ENCODE peak calls at places on chromosome 5, in eight cellular contexts. E is aorta, X is small intestine, J is PC-3, S is right atrium auricular region, O is upper lobe of right lung, Z is heart left ventricle, Y is ovary. L is an unnamed sample. For H3K27me3 and H3K4me1, the result is how much of the 10 kb centered on the place peaks cover.

GRCh38 chr5:40904205-40904993 is 4.9 kb upstream of the C7 start:
- DNase-seq in E (peak), X (peak), J (peak), S (peak), O (no peak), Z (peak), Y (peak), L (no peak)

GRCh38 chr5:102107865-102108264 is 188.2 kb downstream of the SLCO4C1 start:
- DNase-seq in E (no peak), X (no peak), J (no peak), S (no peak), O (no peak), Z (no peak), Y (no peak), L (no peak)

GRCh38 chr5:121968910-121969607 is 7.3 kb downstream of the SRFBP1 start:
- DNase-seq in E (peak), X (no peak), J (peak), S (no peak), O (no peak), Z (no peak), Y (no peak), L (no peak)

GRCh38 chr5:43428034-43428712 is 16.0 kb upstream of the CCL28 start:
- DNase-seq in E (no peak), X (no peak), J (peak), S (no peak), O (no peak), Z (no peak), Y (no peak), L (no peak)

GRCh38 chr5:10913846-10914245 is 152.8 kb upstream of the DAP start:
- DNase-seq in E (no peak), X (peak), J (peak), S (no peak), O (no peak), Z (no peak), Y (no peak), L (no peak)

GRCh38 chr5:66554211-66554610 is 42.0 kb upstream of the MAST4 start:
- DNase-seq in E (no peak), X (no peak), J (peak), S (no peak), O (no peak), Z (no peak), Y (no peak), L (no peak)

GRCh38 chr5:96067902-96068614 is 106.4 kb upstream of the ELL2 start:
- DNase-seq in E (no peak), X (peak), J (peak), S (no peak), O (no peak), Z (no peak), Y (no peak), L (no peak)

GRCh38 chr5:119274767-119275130 is 81.1 kb upstream of the TNFAIP8 start:
- DNase-seq in E (no peak), X (no peak), J (no peak), S (no peak), O (no peak), Z (no peak), Y (no peak), L (no peak)

GRCh38 chr5:25393321-25393720 is 748.5 kb upstream of the CDH10 start:
- DNase-seq in E (no peak), X (no peak), J (no peak), S (no peak), O (no peak), Z (no peak), Y (no peak), L (no peak)

GRCh38 chr5:132829742-132830435 is 558 bp downstream of the SHROOM1 start:
- DNase-seq in E (peak), X (peak), J (peak), S (no peak), O (peak), Z (peak), Y (peak), L (no peak)

GRCh38 chr5:109689740-109690455 is at the start of gene MAN2A1:
- DNase-seq in E (peak), X (peak), J (peak), S (peak), O (peak), Z (peak), Y (peak), L (no peak)

GRCh38 chr5:95895223-95895622 is 66.4 kb downstream of the ELL2 start:
- DNase-seq in E (no peak), X (no peak), J (no peak), S (no peak), O (no peak), Z (no peak), Y (no peak), L (no peak)

GRCh38 chr5:143874312-143874711 is 62.4 kb downstream of the HMHB1 start:
- DNase-seq in E (no peak), X (no peak), J (no peak), S (no peak), O (no peak), Z (no peak), Y (no peak), L (no peak)

GRCh38 chr5:72767289-72768010 is 49.0 kb upstream of the TNPO1 start:
- DNase-seq in E (no peak), X (peak), J (peak), S (no peak), O (no peak), Z (no peak), Y (no peak), L (no peak)

GRCh38 chr5:67315082-67315801 is 118.6 kb upstream of the CD180 start:
- DNase-seq in E (peak), X (no peak), J (peak), S (no peak), O (no peak), Z (no peak), Y (no peak), L (no peak)

GRCh38 chr5:138541511-138541910 is 1.5 kb downstream of the ETF1 start:
- DNase-seq in E (no peak), X (no peak), J (no peak), S (no peak), O (no peak), Z (no peak), Y (no peak), L (no peak)

GRCh38 chr5:79193643-79194042 is 42.3 kb upstream of the JMY start:
- DNase-seq in E (no peak), X (no peak), J (peak), S (no peak), O (no peak), Z (no peak), Y (no peak), L (no peak)

GRCh38 chr5:96048763-96049162 is 87.1 kb upstream of the ELL2 start:
- DNase-seq in E (no peak), X (peak), J (no peak), S (no peak), O (no peak), Z (no peak), Y (no peak), L (no peak)

GRCh38 chr5:176353533-176353932 is 8.0 kb downstream of the KIAA1191 start:
- DNase-seq in E (no peak), X (no peak), J (no peak), S (no peak), O (no peak), Z (no peak), Y (no peak), L (no peak)

GRCh38 chr5:174514325-174514724 is 210.1 kb upstream of the MSX2 start:
- DNase-seq in E (no peak), X (no peak), J (no peak), S (no peak), O (no peak), Z (no peak), Y (no peak), L (no peak)

DNA sequence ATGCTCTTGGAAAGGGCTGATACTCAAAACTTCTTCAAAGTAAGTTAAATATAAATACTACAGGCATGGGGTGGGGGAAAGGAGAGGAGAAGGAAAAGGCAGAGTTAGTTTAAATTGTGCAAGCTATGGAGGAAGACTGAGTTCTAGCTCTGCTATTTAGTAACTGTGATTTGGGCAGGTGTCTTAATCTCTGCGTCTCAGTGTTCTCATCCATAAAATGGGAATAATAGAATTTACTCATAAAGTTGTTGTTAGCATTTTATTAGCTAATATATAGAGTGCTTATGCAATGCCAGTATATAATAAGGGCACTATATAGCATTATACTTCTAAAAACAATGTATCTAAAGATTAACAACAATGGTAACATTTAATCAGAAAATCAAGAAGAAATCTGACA is 12.7 kb upstream of the PURA start:
- DNase-seq in E (no peak), X (no peak), J (no peak), S (no peak), O (no peak), Z (no peak), Y (no peak), L (no peak)
- H3K27me3 ChIP-seq in E (under half), X (under half), J (under half), S (under half), O (under half), Z (under half), Y (under half), L (under half)

DNA sequence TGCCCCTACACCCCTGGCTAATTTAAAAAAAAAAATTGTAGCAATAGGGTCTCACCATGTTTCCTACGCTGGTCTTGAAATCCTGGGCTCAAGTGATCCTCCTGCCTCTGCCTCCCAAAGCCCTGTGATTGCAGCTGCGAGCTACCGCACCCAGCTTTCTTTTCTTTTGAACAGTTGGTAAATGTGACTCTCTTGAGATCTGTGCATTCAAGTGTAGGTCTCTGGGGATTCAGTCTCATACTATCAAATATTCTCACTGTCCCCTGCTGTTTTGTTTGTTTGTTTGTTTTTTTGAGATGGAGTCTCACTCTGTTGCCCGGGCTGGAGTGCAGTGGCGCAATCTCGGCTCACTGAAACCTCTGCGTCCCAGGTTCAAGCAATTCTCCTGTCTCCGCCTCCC is 42.3 kb upstream of the CXXC5 start:
- DNase-seq in E (no peak), X (no peak), J (no peak), S (no peak), O (no peak), Z (no peak), Y (no peak), L (no peak)
- H3K4me1 ChIP-seq in E (under half), X (under half), J (under half), S (under half), O (under half), Z (under half), Y (under half), L (under half)

DNA sequence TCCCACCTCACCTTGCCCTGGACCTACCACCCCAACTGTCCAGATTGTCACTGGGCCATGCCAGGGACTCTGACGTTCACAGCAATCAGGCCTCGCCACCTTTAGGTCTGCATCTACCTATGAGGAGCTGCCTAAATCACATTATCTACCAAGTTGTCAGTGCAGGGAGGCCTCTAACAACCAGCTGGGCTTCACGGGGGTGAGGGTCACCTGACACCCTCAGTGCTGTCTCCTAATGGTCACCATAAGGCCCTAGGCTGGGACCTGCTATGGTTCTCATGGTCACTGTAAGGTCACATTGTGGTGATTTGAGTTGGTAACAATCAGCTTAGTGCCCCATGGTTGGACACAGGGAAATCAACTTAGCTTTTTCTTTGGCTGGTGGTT is 119.2 kb upstream of the CXCL14 start:
- DNase-seq in E (no peak), X (no peak), J (no peak), S (peak), O (no peak), Z (no peak), Y (no peak), L (peak)
- H3K27me3 ChIP-seq in E (under half), X (under half), J (under half), S (under half), O (under half), Z (under half), Y (under half), L (under half)

GRCh38 chr5:2656186-2656585 is 95.3 kb downstream of the IRX2 start:
- DNase-seq in E (peak), X (no peak), J (no peak), S (no peak), O (no peak), Z (peak), Y (no peak), L (no peak)
- H3K4me1 ChIP-seq in E (under half), X (under half), J (under half), S (under half), O (under half), Z (under half), Y (under half), L (under half)

DNA sequence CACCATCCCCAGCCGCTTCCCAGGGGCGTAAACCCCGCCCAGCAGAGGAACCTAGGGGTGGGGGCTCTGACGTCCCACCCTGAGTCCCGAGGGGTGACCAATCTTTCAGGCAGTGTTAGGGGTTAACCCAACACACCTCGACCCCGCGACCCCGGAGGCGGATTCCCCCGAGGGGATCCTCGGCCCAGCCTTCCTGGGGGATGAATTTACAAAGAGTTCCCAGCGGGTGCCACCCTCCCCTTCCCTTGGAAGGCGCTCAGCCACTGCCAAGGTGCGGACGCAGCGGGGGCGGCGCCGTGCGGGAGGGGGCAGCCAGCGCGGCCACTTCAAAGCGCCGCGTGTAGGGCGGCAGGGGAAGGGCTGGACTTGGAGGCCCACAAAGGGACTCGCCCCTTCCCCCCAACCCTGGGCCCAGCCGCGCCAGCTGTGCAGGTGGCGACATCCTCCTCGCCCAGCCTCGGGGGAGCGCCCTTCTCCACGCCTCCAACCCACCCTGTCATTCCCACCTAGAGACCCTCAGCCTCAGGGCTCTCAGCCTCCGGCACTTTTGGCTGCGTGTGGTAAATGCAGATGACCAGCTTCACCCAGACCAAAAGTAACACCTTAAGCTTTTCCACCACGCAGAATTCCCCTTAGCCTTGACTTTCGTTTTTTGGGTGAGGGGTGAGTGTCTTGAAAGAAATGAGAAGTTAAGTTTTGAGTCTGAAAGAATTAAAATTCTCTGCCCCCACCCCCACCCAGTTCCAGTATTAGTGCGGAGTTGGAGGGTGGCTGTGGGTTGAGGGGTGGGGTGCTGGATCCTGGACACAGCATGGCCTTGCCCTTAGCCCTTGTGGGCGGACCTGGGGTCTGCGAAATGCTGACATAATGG is 43.3 kb upstream of the TCF7 start:
- DNase-seq in E (no peak), X (peak), J (no peak), S (no peak), O (no peak), Z (no peak), Y (no peak), L (no peak)
- H3K27me3 ChIP-seq in E (under half), X (under half), J (under half), S (under half), O (under half), Z (under half), Y (under half), L (under half)

DNA sequence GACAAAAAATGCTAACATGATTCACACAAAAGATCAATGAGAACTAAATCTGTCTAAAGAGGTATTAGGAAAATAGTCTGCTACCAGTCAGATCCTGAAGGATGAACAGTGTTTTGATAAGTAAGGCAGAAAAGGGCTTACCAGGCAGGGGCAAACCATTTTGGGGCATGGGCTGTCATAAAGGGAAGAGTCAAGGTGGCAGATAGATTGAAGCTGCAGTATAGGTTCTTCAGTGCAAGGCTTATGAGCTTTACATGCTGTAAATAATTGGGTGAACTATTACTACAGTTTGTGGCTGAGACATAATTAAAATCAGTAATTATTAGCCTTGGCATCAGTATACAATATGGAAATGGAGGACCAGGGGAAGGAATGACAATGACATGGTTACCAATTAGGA is 21.8 kb downstream of the CSNK1A1 start:
- DNase-seq in E (no peak), X (no peak), J (no peak), S (no peak), O (no peak), Z (no peak), Y (no peak), L (no peak)
- H3K4me1 ChIP-seq in E (under half), X (under half), J (under half), S (under half), O (half or more), Z (half or more), Y (under half), L (half or more)

GRCh38 chr5:116573279-116573616 is 1.4 kb downstream of the SEMA6A start:
- DNase-seq in E (no peak), X (peak), J (no peak), S (no peak), O (peak), Z (peak), Y (no peak), L (no peak)
- H3K27me3 ChIP-seq in E (under half), X (under half), J (half or more), S (under half), O (under half), Z (under half), Y (under half), L (under half)

GRCh38 chr5:123810253-123810652 is 298.3 kb downstream of the CSNK1G3 start:
- DNase-seq in E (no peak), X (peak), J (no peak), S (no peak), O (no peak), Z (peak), Y (no peak), L (no peak)
- H3K4me1 ChIP-seq in E (under half), X (under half), J (under half), S (under half), O (under half), Z (half or more), Y (under half), L (under half)

GRCh38 chr5:80977764-80978163 is 17.6 kb downstream of the RASGRF2 start:
- DNase-seq in E (no peak), X (no peak), J (no peak), S (no peak), O (no peak), Z (no peak), Y (no peak), L (no peak)
- H3K27me3 ChIP-seq in E (under half), X (under half), J (under half), S (under half), O (under half), Z (under half), Y (under half), L (under half)